ENCODE peak calls at places on chromosomes 2 and 18, in eight cellular contexts. I is IMR-90, O is esophagus muscularis mucosa, Q is foreskin fibroblast, F is AG04450, K is AG10803, R is left ventricle myocardium inferior, Y is cardiac muscle cell. D is an unnamed sample.

GRCh38 chr2:224841910-224842309 is 125.7 kb upstream of the CCDC195 start:
- DNase-seq in I (no peak), O (no peak), Q (no peak), F (no peak), K (no peak), R (no peak), Y (no peak), D (no peak)

GRCh38 chr2:80737047-80737446 is 432.5 kb upstream of the LRRTM1 start:
- DNase-seq in I (no peak), O (no peak), Q (no peak), F (no peak), K (no peak), R (no peak), Y (no peak), D (no peak)

GRCh38 chr2:215619022-215619958 is 183.4 kb upstream of the FN1 start:
- DNase-seq in I (peak; percentile 67), O (no peak), Q (peak; percentile 53), F (no peak), K (no peak), R (no peak), Y (peak; percentile 84), D (no peak)

GRCh38 chr2:37544617-37545031 is 126.8 kb downstream of the CDC42EP3 start:
- DNase-seq in I (no peak), O (no peak), Q (no peak), F (no peak), K (no peak), R (no peak), Y (no peak), D (no peak)

GRCh38 chr2:164697688-164698290 is 76.5 kb upstream of the GRB14 start:
- DNase-seq in I (no peak), O (no peak), Q (peak; percentile 15), F (no peak), K (peak; percentile 5), R (no peak), Y (peak; percentile 45), D (peak; percentile 27)

GRCh38 chr2:200774920-200775319 is 36.8 kb upstream of the BZW1 start:
- DNase-seq in I (no peak), O (no peak), Q (no peak), F (no peak), K (no peak), R (no peak), Y (no peak), D (no peak)

GRCh38 chr2:155054712-155055111 is 356.2 kb downstream of the KCNJ3 start:
- DNase-seq in I (no peak), O (no peak), Q (no peak), F (no peak), K (no peak), R (no peak), Y (no peak), D (no peak)

GRCh38 chr2:10407841-10408648 is 40.1 kb downstream of the ODC1 start:
- DNase-seq in I (peak; percentile 34), O (peak; percentile 93), Q (peak; percentile 69), F (no peak), K (peak; percentile 48), R (no peak), Y (no peak), D (peak; percentile 93)

GRCh38 chr18:44098551-44099098 is 582.1 kb upstream of the SETBP1 start:
- DNase-seq in I (peak; percentile 17), O (no peak), Q (peak; percentile 50), F (no peak), K (peak; percentile 56), R (no peak), Y (peak; percentile 2), D (peak; percentile 30)

GRCh38 chr18:55509631-55510372 is 78.2 kb downstream of the TCF4 start:
- DNase-seq in I (peak; percentile 95), O (no peak), Q (peak; percentile 76), F (peak; percentile 23), K (peak; percentile 57), R (no peak), Y (peak; percentile 21), D (peak; percentile 83)

GRCh38 chr2:168453404-168453803 is 2.7 kb upstream of the CERS6 start:
- DNase-seq in I (no peak), O (no peak), Q (no peak), F (no peak), K (no peak), R (no peak), Y (no peak), D (no peak)

GRCh38 chr18:30385684-30386083 is 656.9 kb downstream of the DSC3 start:
- DNase-seq in I (no peak), O (no peak), Q (no peak), F (no peak), K (no peak), R (no peak), Y (no peak), D (no peak)

GRCh38 chr2:4556136-4556535 is 852.8 kb downstream of the DCDC2C start:
- DNase-seq in I (no peak), O (no peak), Q (no peak), F (no peak), K (no peak), R (no peak), Y (no peak), D (no peak)

GRCh38 chr2:168233726-168234406 is 13.5 kb downstream of the STK39 start:
- DNase-seq in I (peak; percentile 61), O (no peak), Q (peak; percentile 14), F (no peak), K (no peak), R (no peak), Y (no peak), D (no peak)

GRCh38 chr2:200609027-200609614 is 23.3 kb downstream of the AOX1 start:
- DNase-seq in I (peak; percentile 89), O (peak; percentile 92), Q (peak; percentile 94), F (peak; percentile 36), K (peak; percentile 94), R (no peak), Y (no peak), D (peak; percentile 92)

GRCh38 chr2:45729753-45730512 is 78.5 kb downstream of the PRKCE start:
- DNase-seq in I (no peak), O (no peak), Q (no peak), F (no peak), K (no peak), R (no peak), Y (no peak), D (peak; percentile 35)
- TF ChIP-seq CTCF in I (no peak), O (no peak), Q (no peak), F (peak; percentile 13), K (no peak), R (no peak), Y (peak; percentile 19), D (peak; percentile 36)

GRCh38 chr2:219207884-219208740 is 1.5 kb downstream of the ZFAND2B start:
- DNase-seq in I (peak; percentile 59), O (peak; percentile 87), Q (peak; percentile 56), F (no peak), K (peak; percentile 45), R (no peak), Y (no peak), D (peak; percentile 25)
- H3K4me3 ChIP-seq in I (peak overlapping the region; percentile 84), O (no peak overlapping the region), Q (peak overlapping the region; percentile 77), F (peak overlapping the region; percentile 83), K (peak overlapping the region; percentile 85), R (peak overlapping the region; percentile 81), Y (no peak overlapping the region), D (no peak overlapping the region)

GRCh38 chr2:188456114-188456909 is 164.6 kb downstream of the GULP1 start:
- DNase-seq in I (no peak), O (no peak), Q (no peak), F (no peak), K (no peak), R (no peak), Y (no peak), D (no peak)
- TF ChIP-seq CTCF in I (peak; percentile 24), O (no peak), Q (no peak), F (peak; percentile 24), K (no peak), R (no peak), Y (peak; percentile 16), D (no peak)

GRCh38 chr2:235567842-235568241 is 74.0 kb downstream of the AGAP1 start:
- DNase-seq in I (no peak), O (no peak), Q (no peak), F (no peak), K (no peak), R (no peak), Y (no peak), D (no peak)

GRCh38 chr2:235570966-235571692 is 77.3 kb downstream of the AGAP1 start:
- DNase-seq in I (no peak), O (no peak), Q (no peak), F (no peak), K (no peak), R (no peak), Y (no peak), D (no peak)

GRCh38 chr2:235570256-235570655 is 76.4 kb downstream of the AGAP1 start:
- DNase-seq in I (no peak), O (no peak), Q (peak; percentile 50), F (no peak), K (peak; percentile 66), R (no peak), Y (no peak), D (no peak)

GRCh38 chr2:235568431-235568830 is 74.6 kb downstream of the AGAP1 start:
- DNase-seq in I (no peak), O (no peak), Q (peak; percentile 38), F (no peak), K (peak; percentile 22), R (no peak), Y (no peak), D (no peak)

DNA sequence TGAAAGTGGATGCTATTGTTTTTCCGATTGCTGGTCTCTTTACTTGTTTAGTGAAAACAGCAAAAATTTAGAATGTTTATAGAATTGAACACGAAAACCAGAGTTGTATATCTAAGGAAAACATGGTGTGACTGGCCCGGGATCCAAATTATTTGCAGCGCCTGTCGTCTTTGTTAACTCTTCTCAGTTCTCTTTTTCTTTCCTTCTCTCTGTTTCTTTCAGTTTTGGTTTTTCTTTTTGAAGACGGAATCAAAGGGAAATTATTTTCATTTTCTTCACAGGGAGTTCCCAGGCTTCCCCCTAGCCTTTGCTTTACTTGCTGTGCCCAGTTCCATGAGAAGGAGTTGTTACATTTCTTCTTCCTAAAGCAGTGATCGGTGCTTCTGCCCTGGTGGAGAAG is 76.0 kb downstream of the AGAP1 start:
- DNase-seq in I (no peak), O (no peak), Q (no peak), F (no peak), K (no peak), R (no peak), Y (no peak), D (no peak)
- H3K4me3 ChIP-seq in I (no peak overlapping the region), O (no peak overlapping the region), Q (peak overlapping the region; percentile 37), F (no peak overlapping the region), K (peak overlapping the region; percentile 13), R (no peak overlapping the region), Y (no peak overlapping the region), D (no peak overlapping the region)

GRCh38 chr2:102635317-102635716 is 16.0 kb downstream of the SLC9A2 start:
- DNase-seq in I (no peak), O (no peak), Q (no peak), F (no peak), K (no peak), R (no peak), Y (no peak), D (no peak)

GRCh38 chr2:102634831-102635241 is 15.5 kb downstream of the SLC9A2 start:
- DNase-seq in I (no peak), O (no peak), Q (no peak), F (no peak), K (no peak), R (no peak), Y (no peak), D (no peak)

GRCh38 chr2:102636283-102636907 is 17.0 kb downstream of the SLC9A2 start:
- DNase-seq in I (no peak), O (no peak), Q (no peak), F (no peak), K (no peak), R (no peak), Y (peak; percentile 13), D (no peak)

GRCh38 chr2:102639429-102639828 is 20.1 kb downstream of the SLC9A2 start:
- DNase-seq in I (no peak), O (no peak), Q (no peak), F (no peak), K (no peak), R (no peak), Y (no peak), D (no peak)

GRCh38 chr2:102637358-102637757 is 18.0 kb downstream of the SLC9A2 start:
- DNase-seq in I (no peak), O (no peak), Q (no peak), F (no peak), K (no peak), R (no peak), Y (no peak), D (peak; percentile 47)
- TF ChIP-seq CTCF in I (no peak), O (no peak), Q (no peak), F (no peak), K (no peak), R (no peak), Y (no peak), D (no peak)

D was measured in bronchial epithelial cell.